ENCODE peak calls at places on chromosomes 3 and 15, in eight cellular contexts. A is sigmoid colon, X is astrocyte of the spinal cord, J is left ventricle myocardium inferior, G is NB4, P is AG10803, U is MM.1S, L is AG04450. B is an unnamed sample.

GRCh38 chr15:54518145-54518941 is 540.1 kb downstream of the UNC13C start:
- DNase-seq in A (no peak), X (no peak), J (no peak), G (no peak), P (no peak), U (no peak), L (no peak), B (no peak)

GRCh38 chr15:57376695-57377477 is 581 bp downstream of the CGNL1 start:
- DNase-seq in A (peak), X (no peak), J (peak), G (peak), P (no peak), U (no peak), L (no peak), B (no peak)

GRCh38 chr3:112304611-112305010 is 10.6 kb upstream of the SLC9C1 start:
- DNase-seq in A (no peak), X (peak), J (no peak), G (no peak), P (peak), U (no peak), L (no peak), B (no peak)

GRCh38 chr3:45402138-45402537 is 13.8 kb downstream of the LARS2 start:
- DNase-seq in A (no peak), X (no peak), J (no peak), G (no peak), P (no peak), U (no peak), L (no peak), B (no peak)

GRCh38 chr3:18469775-18470174 is 44.6 kb upstream of the SATB1 start:
- DNase-seq in A (no peak), X (no peak), J (no peak), G (no peak), P (no peak), U (no peak), L (no peak), B (no peak)

GRCh38 chr15:78399081-78399480 is 38.9 kb upstream of the IREB2 start:
- DNase-seq in A (no peak), X (no peak), J (no peak), G (peak), P (peak), U (no peak), L (no peak), B (no peak)

GRCh38 chr15:57298204-57298603 is 78.1 kb upstream of the CGNL1 start:
- DNase-seq in A (no peak), X (no peak), J (no peak), G (no peak), P (peak), U (no peak), L (peak), B (no peak)

GRCh38 chr15:76336254-76337046 is at the start of gene ISL2:
- DNase-seq in A (peak), X (peak), J (no peak), G (peak), P (peak), U (peak), L (peak), B (peak)

GRCh38 chr3:88263417-88264116 is 113.8 kb downstream of the C3orf38 start:
- DNase-seq in A (no peak), X (no peak), J (no peak), G (no peak), P (no peak), U (no peak), L (no peak), B (no peak)

GRCh38 chr3:70882104-70882503 is 569.7 kb upstream of the MDFIC2 start:
- DNase-seq in A (no peak), X (peak), J (no peak), G (no peak), P (no peak), U (no peak), L (no peak), B (no peak)

GRCh38 chr3:104102386-104102785 is 1264.3 kb upstream of the ALCAM start:
- DNase-seq in A (no peak), X (peak), J (no peak), G (peak), P (peak), U (peak), L (peak), B (no peak)

GRCh38 chr15:84797212-84797611 is 19.9 kb upstream of the ALPK3 start:
- DNase-seq in A (no peak), X (peak), J (no peak), G (no peak), P (peak), U (no peak), L (peak), B (peak)

GRCh38 chr15:45535486-45536042 is 13.0 kb upstream of the SLC30A4 start:
- DNase-seq in A (no peak), X (no peak), J (no peak), G (no peak), P (no peak), U (no peak), L (no peak), B (no peak)

GRCh38 chr15:51289290-51289689 is 49.1 kb downstream of the CYP19A1 start:
- DNase-seq in A (no peak), X (no peak), J (no peak), G (no peak), P (no peak), U (no peak), L (no peak), B (no peak)

GRCh38 chr15:32993285-32993684 is 201.2 kb downstream of the FMN1 start:
- DNase-seq in A (no peak), X (peak), J (no peak), G (peak), P (peak), U (no peak), L (no peak), B (no peak)

GRCh38 chr15:48005921-48006541 is 114.8 kb upstream of the SLC24A5 start:
- DNase-seq in A (no peak), X (no peak), J (no peak), G (no peak), P (peak), U (no peak), L (no peak), B (no peak)

GRCh38 chr3:141240290-141241247 is 8.9 kb downstream of the PXYLP1 start:
- DNase-seq in A (no peak), X (peak), J (no peak), G (peak), P (peak), U (no peak), L (no peak), B (no peak)

GRCh38 chr3:52230889-52231499 is 5.5 kb upstream of the TLR9 start:
- DNase-seq in A (no peak), X (no peak), J (no peak), G (no peak), P (no peak), U (no peak), L (no peak), B (no peak)

GRCh38 chr3:133474251-133474801 is 74.5 kb downstream of the BFSP2 start:
- DNase-seq in A (peak), X (peak), J (peak), G (no peak), P (peak), U (peak), L (peak), B (no peak)

GRCh38 chr3:85535517-85535916 is 576.7 kb downstream of the CADM2 start:
- DNase-seq in A (no peak), X (no peak), J (no peak), G (no peak), P (no peak), U (no peak), L (no peak), B (no peak)

GRCh38 chr15:42984534-42985034 is 64.0 kb upstream of the TTBK2 start:
- DNase-seq in A (no peak), X (no peak), J (no peak), G (no peak), P (no peak), U (no peak), L (no peak), B (no peak)

GRCh38 chr3:150581174-150581573 is 21.9 kb upstream of the SELENOT start:
- DNase-seq in A (no peak), X (no peak), J (no peak), G (no peak), P (no peak), U (no peak), L (no peak), B (no peak)

GRCh38 chr3:35528728-35529127 is 110.6 kb upstream of the ARPP21 start:
- DNase-seq in A (no peak), X (peak), J (no peak), G (no peak), P (no peak), U (peak), L (no peak), B (no peak)

GRCh38 chr3:11478167-11478566 is 165.5 kb downstream of the VGLL4 start:
- DNase-seq in A (no peak), X (no peak), J (no peak), G (no peak), P (no peak), U (no peak), L (no peak), B (no peak)

GRCh38 chr3:150202696-150203095 is 205.4 kb upstream of the TSC22D2 start:
- DNase-seq in A (no peak), X (no peak), J (no peak), G (no peak), P (peak), U (no peak), L (no peak), B (no peak)

GRCh38 chr3:192571197-192571791 is 156.0 kb downstream of the FGF12 start:
- DNase-seq in A (peak), X (peak), J (peak), G (peak), P (peak), U (no peak), L (peak), B (no peak)

GRCh38 chr3:194023501-194024280 is 112.3 kb upstream of the HES1 start:
- DNase-seq in A (no peak), X (no peak), J (no peak), G (peak), P (no peak), U (no peak), L (no peak), B (no peak)

GRCh38 chr3:120472121-120472844 is 21.5 kb upstream of the FSTL1 start:
- DNase-seq in A (no peak), X (no peak), J (no peak), G (no peak), P (peak), U (no peak), L (no peak), B (no peak)

GRCh38 chr3:197532388-197532787 is 23.4 kb downstream of the BDH1 start:
- DNase-seq in A (no peak), X (no peak), J (no peak), G (no peak), P (no peak), U (no peak), L (no peak), B (no peak)

GRCh38 chr15:85625856-85626255 is 168.9 kb downstream of the KLHL25 start:
- DNase-seq in A (no peak), X (peak), J (no peak), G (peak), P (peak), U (peak), L (peak), B (no peak)

GRCh38 chr15:67854358-67854757 is 14.5 kb upstream of the RNU6-1 start:
- DNase-seq in A (no peak), X (no peak), J (no peak), G (no peak), P (no peak), U (no peak), L (no peak), B (no peak)

GRCh38 chr15:92803852-92804609 is 96.1 kb upstream of the CHD2 start:
- DNase-seq in A (peak), X (peak), J (peak), G (peak), P (peak), U (peak), L (peak), B (peak)

GRCh38 chr15:46170326-46170725 is 535.5 kb downstream of the SQOR start:
- DNase-seq in A (no peak), X (no peak), J (no peak), G (no peak), P (no peak), U (no peak), L (no peak), B (no peak)

GRCh38 chr3:98890960-98891910 is 10.3 kb downstream of the DCBLD2 start:
- DNase-seq in A (no peak), X (peak), J (no peak), G (no peak), P (peak), U (no peak), L (no peak), B (no peak)

GRCh38 chr3:185455860-185456259 is 43.0 kb downstream of the TMEM41A start:
- DNase-seq in A (no peak), X (no peak), J (no peak), G (no peak), P (no peak), U (no peak), L (no peak), B (no peak)
- TF ChIP-seq CTCF in A (no peak), X (no peak), J (peak), G (no peak), P (peak), U (no peak), L (peak), B (no peak)

GRCh38 chr15:74906450-74907276 is at the start of gene FAM219B:
- DNase-seq in A (peak), X (peak), J (peak), G (peak), P (peak), U (peak), L (peak), B (no peak)
- H3K4me3 ChIP-seq in A (peak), X (peak), J (peak), G (peak), P (peak), U (peak), L (peak), B (peak)

DNA sequence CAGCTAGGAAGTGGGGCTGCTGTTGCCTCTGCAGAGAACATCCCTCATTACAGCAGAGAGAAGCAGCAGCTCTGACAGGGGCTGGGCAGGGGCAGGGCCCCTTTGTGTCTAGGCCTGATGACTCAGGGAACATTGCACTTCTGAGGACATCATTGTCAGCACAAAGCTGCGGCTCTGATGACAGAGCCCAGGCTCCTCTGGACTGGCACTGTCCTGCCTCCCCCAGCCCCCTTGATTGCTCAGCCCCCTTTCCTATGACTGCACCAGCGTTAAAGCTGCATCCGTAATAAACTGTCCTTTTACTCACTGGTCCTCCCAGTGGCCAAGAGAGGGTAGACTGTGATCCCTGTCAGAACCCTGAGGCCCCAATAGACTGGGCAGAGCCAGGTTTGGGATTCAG is 18.3 kb downstream of the TRH start:
- DNase-seq in A (no peak), X (no peak), J (no peak), G (peak), P (no peak), U (no peak), L (no peak), B (no peak)
- TF ChIP-seq CTCF in A (no peak), X (peak), J (peak), G (peak), P (peak), U (no peak), L (peak), B (peak)

DNA sequence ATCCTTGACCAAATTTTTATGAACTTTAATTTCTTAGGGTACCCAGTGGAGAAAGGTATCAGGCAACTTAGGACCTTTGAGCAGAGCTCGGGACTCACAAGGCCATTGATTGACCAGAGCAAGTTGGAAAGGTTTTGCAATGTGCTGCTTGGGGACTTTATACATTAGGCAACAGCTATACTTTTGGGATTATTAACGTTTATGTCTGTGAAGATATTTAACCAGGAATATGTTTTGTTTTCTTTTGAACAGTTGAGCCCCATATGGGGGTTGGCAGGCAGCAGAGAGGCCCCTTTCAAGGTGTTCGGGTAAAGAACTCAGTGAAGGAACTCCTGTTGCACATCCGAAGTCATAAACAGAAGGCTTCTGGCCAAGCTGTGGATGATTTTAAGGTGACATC is 2.5 kb downstream of the NFKBIZ start:
- DNase-seq in A (no peak), X (no peak), J (no peak), G (no peak), P (no peak), U (no peak), L (no peak), B (no peak)
- H3K4me3 ChIP-seq in A (peak), X (peak), J (peak), G (peak), P (peak), U (peak), L (peak), B (peak)